ENCODE peak calls at places on chromosomes 16 and 17, in five cellular contexts. N is GM12892, L is HCT116, Y is H54, C is heart left ventricle. B is an unnamed sample.

GRCh38 chr17:15273141-15273793 is 8.1 kb upstream of the PMP22 start:
- DNase-seq in L (no peak), C (no peak), N (no peak), Y (peak), B (peak)

GRCh38 chr16:79752421-79752820 is 151.9 kb upstream of the MAF start:
- DNase-seq in C (no peak), L (no peak), N (no peak), Y (no peak), B (no peak)

GRCh38 chr17:17342242-17342945 is 39.2 kb downstream of the NT5M start:
- DNase-seq in L (no peak), Y (no peak), N (no peak), C (peak), B (no peak)

GRCh38 chr16:6081320-6081976 is 983.9 kb upstream of the EEF2KMT start:
- DNase-seq in L (no peak), Y (peak), C (no peak), N (no peak), B (peak)

GRCh38 chr16:89335803-89336485 is 118.4 kb downstream of the ZNF778 start:
- DNase-seq in N (no peak), L (no peak), C (no peak), Y (no peak), B (no peak)

GRCh38 chr16:89290887-89291286 is 73.4 kb downstream of the ZNF778 start:
- DNase-seq in L (no peak), C (peak), N (no peak), Y (no peak), B (no peak)

GRCh38 chr17:66986659-66987058 is 22.2 kb downstream of the CACNG4 start:
- DNase-seq in N (no peak), Y (no peak), L (no peak), C (no peak), B (no peak)

GRCh38 chr17:44400226-44400847 is 10.9 kb upstream of the ITGA2B start:
- DNase-seq in C (no peak), N (no peak), Y (no peak), L (peak), B (peak)

GRCh38 chr17:56880571-56880970 is 33.3 kb downstream of the TRIM25 start:
- DNase-seq in Y (no peak), L (no peak), C (no peak), N (no peak), B (no peak)

GRCh38 chr17:65576939-65577338 is 15.5 kb upstream of the AXIN2 start:
- DNase-seq in N (no peak), C (no peak), Y (no peak), L (no peak), B (no peak)

GRCh38 chr17:57723427-57724037 is 21.6 kb downstream of the CCDC182 start:
- DNase-seq in N (no peak), L (no peak), C (no peak), Y (no peak), B (no peak)

GRCh38 chr16:55012362-55012761 is 81.7 kb downstream of the IRX5 start:
- DNase-seq in C (no peak), Y (no peak), N (no peak), L (no peak), B (no peak)

GRCh38 chr17:5793899-5794298 is 209.6 kb upstream of the NLRP1 start:
- DNase-seq in N (no peak), Y (no peak), L (no peak), C (no peak), B (no peak)

GRCh38 chr17:33292184-33292980 is 713 bp downstream of the ASIC2 start:
- DNase-seq in N (peak), L (no peak), C (no peak), Y (no peak), B (no peak)

GRCh38 chr17:82477934-82478333 is 19.4 kb downstream of the NARF start:
- DNase-seq in N (no peak), L (no peak), C (no peak), Y (no peak), B (no peak)

GRCh38 chr17:14152726-14153125 is 83.4 kb downstream of the COX10 start:
- DNase-seq in L (no peak), N (no peak), C (peak), Y (no peak), B (no peak)

GRCh38 chr17:18994626-18995025 is 9.9 kb downstream of the FAM83G start:
- DNase-seq in N (no peak), C (no peak), Y (no peak), L (no peak), B (no peak)

GRCh38 chr16:69145658-69146057 is 13.2 kb downstream of the UTP4 start:
- DNase-seq in L (no peak), Y (no peak), C (no peak), N (no peak), B (no peak)

GRCh38 chr16:89198417-89199240 is 1.7 kb downstream of the SLC22A31 start:
- DNase-seq in N (peak), Y (no peak), L (no peak), C (peak), B (no peak)

GRCh38 chr16:4293181-4293716 is 20.4 kb upstream of the TFAP4 start:
- DNase-seq in C (no peak), L (no peak), N (no peak), Y (no peak), B (no peak)

GRCh38 chr17:67293251-67294203 is 48.5 kb upstream of the HELZ start:
- DNase-seq in N (peak), L (peak), Y (peak), C (peak), B (peak)

GRCh38 chr16:81650982-81651562 is 128.0 kb upstream of the PLCG2 start:
- DNase-seq in Y (no peak), C (peak), N (no peak), L (no peak), B (peak)

GRCh38 chr17:69444023-69444422 is 29.5 kb downstream of the MAP2K6 start:
- DNase-seq in L (no peak), C (no peak), N (no peak), Y (no peak), B (no peak)

GRCh38 chr16:67110136-67110847 is 551 bp downstream of the PHAF1 start:
- DNase-seq in C (no peak), Y (no peak), N (no peak), L (no peak), B (no peak)

GRCh38 chr17:8791910-8792270 is 7.3 kb downstream of the MFSD6L start:
- DNase-seq in N (no peak), C (no peak), L (peak), Y (no peak), B (no peak)

GRCh38 chr16:49857423-49858181 is 1.7 kb upstream of the ZNF423 start:
- DNase-seq in N (peak), L (peak), C (peak), Y (peak), B (peak)

GRCh38 chr16:72976047-72976746 is 71.7 kb downstream of the ZFHX3 start:
- DNase-seq in C (no peak), N (no peak), Y (no peak), L (no peak), B (no peak)

GRCh38 chr16:69350536-69351133 is 951 bp downstream of the TMED6 start:
- DNase-seq in C (no peak), Y (no peak), L (no peak), N (no peak), B (no peak)

DNA sequence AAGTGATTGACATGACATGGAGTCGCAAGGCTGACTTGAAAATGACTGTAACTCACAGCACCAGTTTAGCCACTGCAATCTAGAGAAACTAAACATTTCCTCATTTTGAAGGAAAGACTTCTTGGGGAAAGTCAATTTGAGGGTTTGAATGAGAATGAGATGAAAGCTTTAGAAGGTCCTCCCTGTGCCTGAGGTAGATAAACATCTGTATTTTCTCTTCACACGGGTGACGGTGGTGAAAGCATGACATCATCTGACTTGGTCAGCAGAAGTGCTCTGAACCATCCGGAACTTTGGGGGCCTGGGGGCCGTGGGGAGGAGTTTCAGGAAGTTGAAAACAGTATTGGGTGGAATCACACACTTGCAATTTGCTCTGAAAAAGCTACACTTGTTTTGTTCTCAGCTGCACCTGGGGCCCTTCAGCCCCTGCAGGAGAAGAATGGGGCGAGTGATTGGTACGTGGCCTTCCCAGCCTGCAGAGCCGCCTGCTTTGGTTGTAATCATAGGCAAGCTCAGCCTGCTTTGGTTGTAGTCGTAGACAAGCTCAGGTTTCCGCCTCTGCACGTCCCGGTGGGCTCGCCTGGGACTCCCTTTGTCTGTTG is 5.0 kb downstream of the BANP start:
- DNase-seq in L (no peak), C (peak), Y (no peak), N (peak), B (peak)
- TF ChIP-seq POLR2A in L (no peak), C (no peak), Y (no peak), N (no peak), B (peak)

GRCh38 chr16:65909310-65910050 is 457.0 kb upstream of the CDH5 start:
- DNase-seq in L (no peak), Y (no peak), C (no peak), N (no peak), B (no peak)

GRCh38 chr16:65904361-65904760 is 462.1 kb upstream of the CDH5 start:
- DNase-seq in N (no peak), Y (no peak), C (no peak), L (no peak), B (no peak)

GRCh38 chr16:65908568-65908967 is 457.9 kb upstream of the CDH5 start:
- DNase-seq in L (no peak), C (no peak), Y (no peak), N (no peak), B (no peak)

GRCh38 chr16:65910291-65910690 is 456.2 kb upstream of the CDH5 start:
- DNase-seq in L (no peak), N (no peak), C (no peak), Y (no peak), B (no peak)

DNA sequence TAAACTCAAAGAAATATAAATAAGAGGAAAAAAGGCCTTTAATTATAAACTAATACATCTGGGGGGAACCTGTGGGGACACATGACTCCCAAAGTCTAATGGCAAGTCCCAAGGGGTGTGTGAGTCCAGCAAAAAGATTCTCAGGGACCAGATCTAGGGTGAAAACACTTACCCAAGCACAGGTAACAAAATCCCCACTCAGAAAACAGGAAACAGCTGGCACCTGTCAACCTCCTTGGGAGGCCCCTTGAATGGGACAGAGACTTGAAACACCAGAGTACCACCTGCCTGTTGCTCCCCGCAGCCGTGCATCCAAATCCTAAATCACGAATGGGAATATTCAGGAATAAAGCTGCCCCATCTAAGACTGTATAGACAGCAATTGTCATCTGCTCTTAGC is 461.2 kb upstream of the CDH5 start:
- DNase-seq in Y (no peak), N (no peak), L (no peak), C (no peak), B (no peak)
- TF ChIP-seq POLR2A in Y (no peak), N (no peak), L (no peak), C (no peak), B (no peak)

GRCh38 chr17:42289863-42290165 is 1.5 kb downstream of the STAT5A start:
- DNase-seq in L (no peak), Y (no peak), N (no peak), C (no peak), B (no peak)

GRCh38 chr17:42287305-42288077 is 807 bp upstream of the STAT5A start:
- DNase-seq in Y (no peak), C (peak), N (no peak), L (no peak), B (peak)

GRCh38 chr17:42288985-42289862 is 926 bp downstream of the STAT5A start:
- DNase-seq in L (no peak), N (peak), C (no peak), Y (no peak), B (peak)

GRCh38 chr17:42286411-42287295 is 1.6 kb upstream of the STAT5A start:
- DNase-seq in Y (no peak), C (no peak), L (no peak), N (no peak), B (peak)

DNA sequence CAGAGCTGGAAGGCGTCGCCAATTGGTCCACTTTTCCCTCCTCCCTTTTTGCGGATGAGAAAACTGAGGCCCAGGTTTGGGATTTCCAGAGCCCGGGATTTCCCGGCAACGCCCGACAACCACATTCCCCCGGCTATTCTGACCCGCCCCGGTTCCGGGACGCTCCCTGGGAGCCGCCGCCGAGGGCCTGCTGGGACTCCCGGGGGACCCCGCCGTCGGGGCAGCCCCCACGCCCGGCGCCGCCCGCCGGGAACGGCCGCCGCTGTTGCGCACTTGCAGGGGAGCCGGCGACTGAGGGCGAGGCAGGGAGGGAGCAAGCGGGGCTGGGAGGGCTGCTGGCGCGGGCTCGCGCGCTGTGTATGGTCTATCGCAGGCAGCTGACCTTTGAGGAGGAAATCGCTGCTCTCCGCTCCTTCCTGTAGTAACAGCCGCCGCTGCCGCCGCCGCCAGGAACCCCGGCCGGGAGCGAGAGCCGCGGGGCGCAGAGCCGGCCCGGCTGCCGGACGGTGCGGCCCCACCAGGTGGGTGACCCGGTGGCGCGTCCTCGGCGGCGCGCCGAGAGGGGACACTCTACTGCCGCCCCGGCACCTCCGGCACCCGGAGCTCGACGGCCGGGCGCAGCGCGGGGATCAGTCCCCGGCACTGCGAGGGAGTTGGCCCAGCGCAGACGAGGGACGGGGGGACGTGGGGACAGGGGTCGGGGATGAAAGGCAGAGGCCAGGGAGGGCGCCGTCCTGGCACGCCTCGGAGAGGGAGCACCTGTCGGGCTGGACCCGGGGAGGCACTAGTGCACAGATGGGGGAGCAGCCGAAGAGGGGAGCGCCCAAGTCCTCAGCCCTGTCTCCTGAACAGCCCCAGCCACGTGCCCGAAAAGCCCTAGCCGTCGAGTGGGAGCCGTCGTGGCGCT is at the start of gene STAT5A:
- DNase-seq in C (peak), Y (no peak), N (peak), L (no peak), B (peak)
- TF ChIP-seq POLR2A in C (no peak), Y (no peak), N (peak), L (no peak), B (no peak)

DNA sequence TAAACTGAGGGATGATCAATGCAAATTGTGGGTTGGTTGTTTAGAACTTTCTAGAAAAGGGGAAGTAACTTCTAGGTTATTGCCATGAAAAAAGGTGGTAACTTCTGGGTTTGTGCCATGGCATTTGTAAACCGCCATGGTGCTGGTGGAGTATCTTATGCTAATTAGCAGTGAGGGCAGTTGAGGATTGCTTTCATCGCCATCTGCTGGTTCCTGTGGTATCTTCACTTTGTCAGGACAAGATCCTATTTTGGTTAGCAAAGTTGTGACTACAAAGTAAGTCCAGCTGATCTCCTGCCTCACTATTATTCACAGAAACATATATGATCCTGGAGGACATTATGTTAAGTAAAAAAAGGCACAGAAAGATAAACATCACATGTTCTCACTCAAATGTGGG is 1332.3 kb downstream of the CDH11 start:
- DNase-seq in N (no peak), L (no peak), C (no peak), Y (no peak), B (no peak)
- TF ChIP-seq POLR2A in N (no peak), L (no peak), C (no peak), Y (no peak), B (no peak)

DNA sequence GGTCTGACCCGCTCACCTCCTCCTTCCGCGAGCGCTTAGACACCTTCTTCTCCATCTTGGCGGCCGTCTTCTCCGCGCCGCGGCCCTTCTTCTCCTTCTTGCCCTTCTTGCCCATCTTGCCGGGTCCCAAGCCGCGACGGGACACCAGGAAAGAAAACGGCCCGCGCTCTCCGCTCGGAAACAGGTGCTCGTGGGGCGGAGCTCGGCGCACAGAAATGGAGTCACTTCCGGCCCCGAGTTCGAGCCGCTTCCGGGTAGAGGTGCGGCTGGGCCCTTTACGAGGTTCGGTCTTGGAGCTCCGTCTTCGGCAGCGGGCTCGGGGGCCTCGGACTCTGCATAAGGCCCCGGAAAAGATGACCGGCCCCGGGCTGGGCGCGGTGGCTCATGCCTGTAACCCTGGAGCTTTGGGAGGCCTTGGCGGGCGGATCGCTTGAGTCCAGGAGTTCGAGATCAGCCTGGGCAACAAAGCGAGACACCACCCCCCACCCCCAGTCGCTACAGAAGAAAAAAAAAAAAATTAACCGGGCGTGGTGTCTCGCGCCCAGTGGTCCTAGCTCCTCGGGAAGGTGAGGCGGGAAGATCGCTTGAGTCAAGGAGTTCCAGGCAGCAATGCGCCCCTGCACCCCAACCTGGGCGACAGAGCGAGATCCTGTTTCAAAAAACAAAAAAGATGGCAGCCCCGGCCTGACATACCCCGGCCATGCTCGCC is at the start of gene KLHDC4:
- DNase-seq in Y (peak), L (peak), N (peak), C (peak), B (peak)
- TF ChIP-seq POLR2A in Y (peak), L (peak), N (peak), C (no peak), B (peak)

DNA sequence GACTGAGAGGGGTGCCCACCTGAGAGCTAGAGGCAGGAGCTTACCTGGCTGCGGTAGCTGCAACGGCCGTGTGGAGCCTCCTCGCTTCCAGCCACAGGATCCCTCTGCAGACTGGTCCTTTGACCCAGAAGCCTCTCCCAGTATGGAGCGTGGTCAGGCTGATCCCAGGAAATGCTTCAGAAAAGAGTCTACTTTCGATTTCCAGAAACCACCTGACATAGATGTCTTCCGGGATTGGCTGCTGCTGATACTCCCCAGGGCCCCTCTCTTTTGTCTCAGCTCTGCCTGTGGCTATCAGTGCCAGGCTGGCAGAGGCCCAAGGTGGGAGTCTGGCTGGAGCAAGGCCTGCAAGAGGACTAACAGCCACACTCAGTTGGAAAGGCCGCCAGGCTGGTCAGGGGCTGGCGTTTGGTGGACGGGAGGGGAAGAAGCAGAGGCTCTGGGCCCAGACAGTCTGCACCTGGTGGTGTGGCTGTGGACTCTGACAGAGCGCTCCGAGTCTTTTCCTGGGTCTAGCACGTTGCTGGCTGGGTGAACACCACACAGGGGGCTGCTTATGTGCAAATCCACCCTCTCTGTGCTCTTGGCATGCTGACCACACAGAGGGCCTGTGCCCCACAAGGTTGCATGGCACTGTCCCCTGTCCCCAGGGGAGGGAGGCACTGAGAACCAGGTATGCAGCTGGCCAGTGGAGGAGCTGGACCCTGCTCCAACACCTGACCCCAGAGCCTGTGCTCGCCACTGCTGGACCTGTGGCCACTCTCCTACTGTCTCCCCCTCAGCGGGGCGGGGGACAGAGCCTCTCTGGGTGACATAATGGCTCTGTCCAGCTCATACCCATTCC is at the start of gene LGALS3BP:
- DNase-seq in L (peak), N (no peak), C (peak), Y (peak), B (no peak)
- TF ChIP-seq POLR2A in L (peak), N (no peak), C (no peak), Y (peak), B (no peak)

B was measured in erythroblast.